ENCODE peak calls at places on chromosomes 16 and 17, in seven cellular contexts. M, J, B, T, R, N and G are unnamed samples.
A peak's percentile ranks its signal among the peaks of the same experiment; 100 is the strongest.

GRCh38 chr16:55264949-55265348 is 59.1 kb upstream of the IRX6 start:
- DNase-seq in M (no peak), T (no peak), R (peak; percentile 12), J (no peak), B (no peak), N (no peak), G (no peak)

GRCh38 chr17:74757931-74758845 is 9.8 kb downstream of the NHERF1 start:
- DNase-seq in M (no peak), B (peak; percentile 33), R (no peak), N (peak; percentile 82), J (peak; percentile 53), T (peak; percentile 62), G (no peak)

GRCh38 chr17:12627177-12627629 is 38.5 kb upstream of the MYOCD start:
- DNase-seq in B (no peak), R (peak; percentile 63), T (peak; percentile 88), J (peak; percentile 98), N (no peak), M (no peak), G (no peak)

GRCh38 chr17:76735586-76736348 is 1.4 kb downstream of the SRSF2 start:
- DNase-seq in N (no peak), T (no peak), J (no peak), B (no peak), M (no peak), R (no peak), G (no peak)

GRCh38 chr17:1399366-1399678 is 700 bp downstream of the YWHAE start:
- DNase-seq in N (peak; percentile 86), M (peak; percentile 74), J (no peak), B (no peak), R (no peak), T (no peak), G (peak; percentile 72)

GRCh38 chr16:69821844-69822173 is 59.7 kb downstream of the WWP2 start:
- DNase-seq in N (no peak), R (no peak), B (no peak), M (no peak), T (no peak), J (no peak), G (no peak)

GRCh38 chr17:33874617-33875060 is 380.4 kb upstream of the CCL2 start:
- DNase-seq in M (no peak), R (no peak), T (no peak), J (no peak), N (no peak), B (peak; percentile 8), G (no peak)

GRCh38 chr17:57940653-57941329 is 14.4 kb downstream of the CUEDC1 start:
- DNase-seq in B (no peak), M (no peak), T (no peak), R (no peak), J (no peak), N (no peak), G (peak; percentile 73)

GRCh38 chr17:27670791-27671590 is 40.0 kb downstream of the LGALS9 start:
- DNase-seq in B (no peak), R (no peak), M (no peak), N (peak; percentile 51), J (no peak), T (no peak), G (no peak)

GRCh38 chr17:300881-301280 is 51.7 kb downstream of the RPH3AL start:
- DNase-seq in T (no peak), R (no peak), B (no peak), J (no peak), N (peak; percentile 67), M (no peak), G (no peak)

GRCh38 chr17:81329279-81329926 is 34.3 kb upstream of the SLC38A10 start:
- DNase-seq in N (peak; percentile 97), J (peak; percentile 88), B (peak; percentile 94), R (peak; percentile 80), M (peak; percentile 94), T (peak; percentile 99), G (peak; percentile 98)

GRCh38 chr17:40320771-40321501 is 12.0 kb downstream of the RARA start:
- DNase-seq in B (peak; percentile 60), T (no peak), M (no peak), R (no peak), N (peak; percentile 89), J (no peak), G (peak; percentile 86)

GRCh38 chr16:67156146-67156844 is 3.4 kb downstream of the TRADD start:
- DNase-seq in J (no peak), M (peak; percentile 7), B (no peak), N (peak; percentile 67), R (no peak), T (no peak), G (no peak)

GRCh38 chr17:57328109-57328882 is 72.0 kb downstream of the MSI2 start:
- DNase-seq in N (no peak), B (no peak), M (no peak), R (no peak), J (no peak), T (no peak), G (no peak)

GRCh38 chr16:25065899-25066298 is 45.6 kb upstream of the LCMT1 start:
- DNase-seq in R (no peak), N (no peak), B (no peak), M (no peak), J (no peak), T (no peak), G (no peak)

DNA sequence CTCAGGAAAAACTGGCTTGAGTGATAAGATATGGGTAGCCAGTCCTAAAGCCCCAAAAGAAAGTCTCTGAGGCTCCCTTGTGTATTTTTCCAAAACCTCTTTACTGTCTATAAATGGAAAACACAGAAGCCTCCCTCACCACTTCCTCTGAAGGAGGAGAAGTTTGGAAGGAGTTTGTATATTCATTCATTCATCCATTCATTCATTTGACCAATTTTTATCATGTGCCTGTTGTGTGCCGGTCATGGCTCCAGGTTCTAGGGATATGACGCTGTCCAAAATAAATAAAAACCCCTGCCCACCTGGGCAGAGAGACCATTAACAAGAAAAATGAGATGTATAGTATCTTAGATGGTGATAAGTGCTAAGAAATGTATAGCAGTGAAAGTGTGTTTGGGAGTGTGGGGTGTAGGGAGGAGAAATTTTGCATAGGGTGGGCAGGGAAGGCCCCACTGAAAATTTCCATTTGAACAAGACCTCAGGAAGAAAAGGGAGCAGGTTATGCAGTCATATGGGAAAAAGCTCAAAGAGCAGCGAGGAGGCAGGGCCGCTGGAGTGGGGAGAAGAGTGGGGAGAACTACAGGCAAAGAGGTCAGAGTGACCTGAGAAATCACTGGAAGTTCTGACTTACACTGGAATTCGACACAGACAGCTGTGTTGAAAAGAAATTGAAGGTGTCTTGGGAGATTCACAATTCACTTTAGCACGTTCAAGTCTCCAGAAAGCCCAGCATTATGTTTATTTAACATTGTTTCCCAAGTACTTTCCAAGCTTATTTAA is 6.1 kb upstream of the WIPI1 start:
- DNase-seq in J (no peak), B (no peak), M (no peak), R (no peak), N (no peak), T (no peak), G (no peak)
- TF ChIP-seq CTCF in J (no peak), B (no peak), M (no peak), R (no peak), N (no peak), T (no peak), G (no peak)

GRCh38 chr16:3152022-3152272 is 17.1 kb downstream of the ZNF213 start:
- DNase-seq in N (peak; percentile 76), M (no peak), J (no peak), R (no peak), B (no peak), T (no peak), G (no peak)

GRCh38 chr16:3149630-3150345 is 15.0 kb downstream of the ZNF213 start:
- DNase-seq in T (peak; percentile 70), B (peak; percentile 81), M (peak; percentile 60), R (no peak), N (peak; percentile 87), J (peak; percentile 65), G (peak; percentile 79)

GRCh38 chr16:3153077-3153368 is 18.2 kb downstream of the ZNF213 start:
- DNase-seq in N (no peak), M (no peak), J (no peak), B (no peak), T (no peak), R (no peak), G (no peak)

GRCh38 chr16:3150346-3151218 is 15.8 kb downstream of the ZNF213 start:
- DNase-seq in J (peak; percentile 98), T (peak; percentile 95), M (peak; percentile 95), B (peak; percentile 98), N (peak; percentile 97), R (peak; percentile 90), G (peak; percentile 94)

DNA sequence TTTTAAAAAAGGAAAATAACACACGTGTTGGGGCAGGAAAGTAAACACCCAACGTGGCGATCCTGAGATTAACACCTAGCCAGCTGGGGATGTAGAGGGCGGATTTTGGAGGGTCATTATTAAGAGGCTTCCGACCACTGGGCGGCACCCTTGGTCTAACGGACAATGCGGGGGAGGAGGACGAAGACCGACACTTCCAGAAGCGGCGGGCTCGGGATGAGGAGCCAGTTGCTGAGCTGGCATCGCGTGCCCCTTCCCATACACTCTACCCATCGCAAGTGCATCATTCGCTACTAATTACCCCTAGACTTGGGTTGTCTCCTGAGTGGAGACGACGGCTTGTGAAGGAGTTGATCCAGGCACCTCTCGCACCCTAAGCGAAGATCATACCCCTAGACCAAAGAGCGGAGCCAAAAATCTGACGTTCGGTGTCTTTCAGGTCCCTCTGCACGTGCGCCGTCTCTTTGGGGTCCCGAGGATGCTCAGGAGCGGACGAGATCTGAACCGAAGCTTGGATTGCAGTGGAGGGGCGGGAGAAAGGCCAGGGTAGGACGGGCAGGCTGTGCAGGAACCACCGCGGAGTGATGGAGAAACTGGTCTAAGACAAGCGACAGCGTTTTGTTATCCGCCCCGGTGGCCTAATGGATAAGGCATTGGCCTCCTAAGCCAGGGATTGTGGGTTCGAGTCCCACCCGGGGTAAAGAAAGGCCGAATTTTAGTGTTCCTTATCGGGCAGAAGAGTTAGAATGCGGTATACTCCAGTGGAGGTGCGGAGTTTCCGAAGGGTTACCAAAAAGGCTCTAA is 17.6 kb downstream of the ZNF213 start:
- DNase-seq in R (peak; percentile 88), N (peak; percentile 91), T (peak; percentile 90), B (peak; percentile 91), J (peak; percentile 95), M (peak; percentile 85), G (peak; percentile 86)
- TF ChIP-seq CTCF in R (peak; percentile 34), N (peak; percentile 31), T (peak; percentile 41), B (no peak), J (peak; percentile 34), M (peak; percentile 22), G (peak; percentile 24)

GRCh38 chr17:17681744-17682292 is 560 bp downstream of the RAI1 start:
- DNase-seq in N (peak; percentile 90), J (no peak), T (no peak), M (peak; percentile 61), R (no peak), B (peak; percentile 40), G (peak; percentile 71)

GRCh38 chr17:17679748-17680147 is 1.5 kb upstream of the RAI1 start:
- DNase-seq in N (no peak), R (no peak), M (no peak), B (no peak), T (no peak), J (no peak), G (peak; percentile 29)

GRCh38 chr17:17680477-17681186 is 626 bp upstream of the RAI1 start:
- DNase-seq in R (no peak), M (no peak), B (no peak), N (no peak), T (no peak), J (no peak), G (no peak)

GRCh38 chr17:17682293-17682736 is 1.1 kb downstream of the RAI1 start:
- DNase-seq in R (no peak), J (peak; percentile 36), B (peak; percentile 67), M (peak; percentile 51), T (no peak), N (peak; percentile 88), G (no peak)

GRCh38 chr17:17681187-17681743 is at the start of gene RAI1:
- DNase-seq in J (peak; percentile 84), M (peak; percentile 82), B (peak; percentile 80), N (peak; percentile 94), R (no peak), T (peak; percentile 81), G (peak; percentile 79)
- TF ChIP-seq CTCF in J (peak; percentile 8), M (peak; percentile 98), B (peak; percentile 57), N (peak; percentile 84), R (peak; percentile 47), T (peak; percentile 23), G (peak; percentile 95)

GRCh38 chr17:66469890-66470289 is 167.5 kb downstream of the PRKCA start:
- DNase-seq in T (no peak), R (no peak), J (peak; percentile 40), N (no peak), B (no peak), M (no peak), G (no peak)
- TF ChIP-seq CTCF in T (no peak), R (no peak), J (no peak), N (no peak), B (no peak), M (no peak), G (no peak)